ENCODE peak calls at places on chromosomes 16 and 17, in four cellular contexts. R, T, V and I are unnamed samples.

GRCh38 chr17:1197379-1197778 is 17.6 kb upstream of the ABR start:
- DNase-seq in T (no peak), V (no peak), R (no peak), I (no peak)

GRCh38 chr16:23607740-23608139 is 11.6 kb upstream of the NDUFAB1 start:
- DNase-seq in R (no peak), T (no peak), V (no peak), I (no peak)

GRCh38 chr16:10942352-10943297 is at the start of gene DEXI:
- DNase-seq in R (peak; percentile 71), T (peak; percentile 56), V (peak; percentile 85), I (peak; percentile 94)

GRCh38 chr17:7897773-7898172 is 9.2 kb downstream of the CHD3 start:
- DNase-seq in T (no peak), V (no peak), R (no peak), I (no peak)

GRCh38 chr17:3400008-3400407 is 1.8 kb upstream of the OR1E1 start:
- DNase-seq in R (no peak), V (no peak), T (no peak), I (no peak)

GRCh38 chr17:67129283-67129682 is 84.9 kb downstream of the CACNG1 start:
- DNase-seq in T (no peak), R (no peak), V (no peak), I (no peak)

GRCh38 chr16:2385441-2385840 is 43.8 kb upstream of the CCNF start:
- DNase-seq in T (peak; percentile 42), R (no peak), V (no peak), I (no peak)

GRCh38 chr16:67258160-67258835 is 9.5 kb downstream of the SLC9A5 start:
- DNase-seq in R (no peak), V (no peak), T (no peak), I (no peak)

GRCh38 chr16:29994613-29995329 is 646 bp downstream of the HIRIP3 start:
- DNase-seq in T (peak; percentile 78), R (no peak), V (no peak), I (no peak)

GRCh38 chr17:2056221-2057129 is 1.6 kb downstream of the HIC1 start:
- DNase-seq in T (no peak), V (no peak), R (no peak), I (no peak)

GRCh38 chr16:25257504-25257955 is at the start of gene ZKSCAN2:
- DNase-seq in V (peak; percentile 57), T (peak; percentile 71), R (peak; percentile 95), I (peak; percentile 87)

GRCh38 chr16:73042807-73043206 is 5.1 kb downstream of the ZFHX3 start:
- DNase-seq in T (no peak), V (no peak), R (no peak), I (no peak)

GRCh38 chr17:55717898-55718735 is 4.5 kb downstream of the TMEM100 start:
- DNase-seq in T (no peak), V (peak; percentile 10), R (no peak), I (peak; percentile 53)

GRCh38 chr17:65459667-65460415 is 101.6 kb downstream of the AXIN2 start:
- DNase-seq in V (no peak), T (no peak), R (no peak), I (peak; percentile 20)

GRCh38 chr16:68116256-68116853 is 31.2 kb downstream of the NFATC3 start:
- DNase-seq in R (no peak), T (no peak), V (no peak), I (no peak)

GRCh38 chr16:48393843-48394703 is 8.9 kb upstream of the SIAH1 start:
- DNase-seq in V (no peak), T (no peak), R (no peak), I (peak; percentile 91)

GRCh38 chr16:85028638-85029412 is 1.2 kb downstream of the KIAA0513 start:
- DNase-seq in T (peak; percentile 69), R (no peak), V (peak; percentile 32), I (peak; percentile 53)

GRCh38 chr16:57991551-57992059 is 8.9 kb downstream of the ZNF319 start:
- DNase-seq in T (no peak), V (no peak), R (no peak), I (no peak)

GRCh38 chr16:732936-733335 is 6.0 kb downstream of the HAGHL start:
- DNase-seq in R (no peak), V (no peak), T (no peak), I (peak; percentile 66)

GRCh38 chr16:628321-629061 is 2.3 kb upstream of the WFIKKN1 start:
- DNase-seq in V (no peak), T (no peak), R (no peak), I (no peak)

GRCh38 chr17:77354721-77355455 is 214.1 kb downstream of the SEC14L1 start:
- DNase-seq in V (no peak), R (no peak), T (peak; percentile 83), I (no peak)

GRCh38 chr17:79020631-79021301 is 3.2 kb upstream of the C1QTNF1 start:
- DNase-seq in V (no peak), T (no peak), R (no peak), I (no peak)